ENCODE peak calls at places on chromosome 17, in eight cellular contexts. U is PC-9; X is CD8-positive, alpha-beta memory T cell; B is endothelial cell of umbilical vein; O is testis; A is thyroid gland; G is CD8-positive, alpha-beta T cell; Q is psoas muscle. R is an unnamed sample.

GRCh38 chr17:82380860-82381702 is 9.5 kb downstream of the UTS2R start:
- DNase-seq in U (no peak), X (no peak), B (no peak), O (no peak), A (no peak), G (no peak), Q (no peak), R (no peak)

GRCh38 chr17:11293480-11293879 is 52.5 kb downstream of the SHISA6 start:
- DNase-seq in U (no peak), X (no peak), B (no peak), O (no peak), A (no peak), G (no peak), Q (no peak), R (no peak)

GRCh38 chr17:78497115-78497540 is 80.1 kb downstream of the DNAH17 start:
- DNase-seq in U (peak; percentile 79), X (peak; percentile 38), B (peak; percentile 76), O (peak; percentile 82), A (peak; percentile 81), G (peak; percentile 45), Q (peak; percentile 68), R (peak; percentile 10)

GRCh38 chr17:63543822-63544420 is 6.4 kb upstream of the DCAF7 start:
- DNase-seq in U (no peak), X (no peak), B (no peak), O (no peak), A (no peak), G (no peak), Q (no peak), R (no peak)

GRCh38 chr17:39576187-39576586 is 31.5 kb downstream of the NEUROD2 start:
- DNase-seq in U (no peak), X (no peak), B (no peak), O (no peak), A (no peak), G (no peak), Q (no peak), R (no peak)

GRCh38 chr17:75516619-75517276 is 420 bp downstream of the TSEN54 start:
- DNase-seq in U (no peak), X (no peak), B (no peak), O (no peak), A (peak; percentile 21), G (peak; percentile 35), Q (no peak), R (no peak)

GRCh38 chr17:64133546-64134215 is 3.7 kb upstream of the ERN1 start:
- DNase-seq in U (no peak), X (no peak), B (peak; percentile 76), O (peak; percentile 42), A (peak; percentile 26), G (no peak), Q (no peak), R (no peak)

GRCh38 chr17:67310406-67310805 is 56.0 kb downstream of the PSMD12 start:
- DNase-seq in U (no peak), X (no peak), B (no peak), O (no peak), A (no peak), G (no peak), Q (no peak), R (no peak)

GRCh38 chr17:20983359-20983637 is 59.5 kb downstream of the USP22 start:
- DNase-seq in U (no peak), X (no peak), B (no peak), O (no peak), A (no peak), G (no peak), Q (no peak), R (no peak)

GRCh38 chr17:48910370-48910769 is 2.2 kb downstream of the UBE2Z start:
- DNase-seq in U (no peak), X (no peak), B (no peak), O (no peak), A (no peak), G (no peak), Q (no peak), R (no peak)

GRCh38 chr17:69492410-69493071 is 78.0 kb downstream of the MAP2K6 start:
- DNase-seq in U (peak; percentile 7), X (no peak), B (no peak), O (no peak), A (no peak), G (no peak), Q (no peak), R (peak; percentile 20)

GRCh38 chr17:81242421-81243332 is 3.6 kb downstream of the NDUFAF8 start:
- DNase-seq in U (no peak), X (no peak), B (no peak), O (no peak), A (no peak), G (no peak), Q (no peak), R (no peak)

GRCh38 chr17:35448214-35448898 is at the start of gene SLFN13:
- DNase-seq in U (peak; percentile 72), X (peak; percentile 72), B (peak; percentile 51), O (peak; percentile 56), A (peak; percentile 95), G (peak; percentile 91), Q (peak; percentile 73), R (no peak)

GRCh38 chr17:73341350-73342056 is 29.7 kb upstream of the CDC42EP4 start:
- DNase-seq in U (no peak), X (no peak), B (no peak), O (peak; percentile 25), A (peak; percentile 22), G (no peak), Q (no peak), R (no peak)

GRCh38 chr17:73340093-73340596 is 28.3 kb upstream of the CDC42EP4 start:
- DNase-seq in U (peak; percentile 73), X (no peak), B (no peak), O (no peak), A (no peak), G (no peak), Q (peak; percentile 48), R (peak; percentile 90)

GRCh38 chr17:73338050-73338491 is 26.3 kb upstream of the CDC42EP4 start:
- DNase-seq in U (no peak), X (no peak), B (no peak), O (no peak), A (peak; percentile 45), G (no peak), Q (no peak), R (no peak)

GRCh38 chr17:73336613-73337400 is 25.0 kb upstream of the CDC42EP4 start:
- DNase-seq in U (no peak), X (no peak), B (no peak), O (no peak), A (no peak), G (no peak), Q (no peak), R (no peak)

GRCh38 chr17:73338566-73339247 is 26.9 kb upstream of the CDC42EP4 start:
- DNase-seq in U (no peak), X (no peak), B (no peak), O (no peak), A (no peak), G (no peak), Q (no peak), R (no peak)
- H3K27ac ChIP-seq in U (no peak overlapping the region), X (no peak overlapping the region), B (no peak overlapping the region), O (no peak overlapping the region), A (peak overlapping the region; percentile 50), G (no peak overlapping the region), Q (no peak overlapping the region), R (no peak overlapping the region)

GRCh38 chr17:4559139-4559791 is 1.1 kb downstream of the GGT6 start:
- DNase-seq in U (no peak), X (no peak), B (no peak), O (no peak), A (no peak), G (no peak), Q (no peak), R (no peak)

GRCh38 chr17:4558311-4558972 is 1.9 kb downstream of the GGT6 start:
- DNase-seq in U (no peak), X (no peak), B (no peak), O (no peak), A (no peak), G (no peak), Q (no peak), R (no peak)

GRCh38 chr17:4562000-4562969 is 1.9 kb upstream of the GGT6 start:
- DNase-seq in U (no peak), X (no peak), B (no peak), O (no peak), A (no peak), G (no peak), Q (no peak), R (no peak)

GRCh38 chr17:4559851-4560820 is at the start of gene GGT6:
- DNase-seq in U (peak; percentile 72), X (no peak), B (no peak), O (peak; percentile 52), A (peak; percentile 47), G (no peak), Q (no peak), R (no peak)

DNA sequence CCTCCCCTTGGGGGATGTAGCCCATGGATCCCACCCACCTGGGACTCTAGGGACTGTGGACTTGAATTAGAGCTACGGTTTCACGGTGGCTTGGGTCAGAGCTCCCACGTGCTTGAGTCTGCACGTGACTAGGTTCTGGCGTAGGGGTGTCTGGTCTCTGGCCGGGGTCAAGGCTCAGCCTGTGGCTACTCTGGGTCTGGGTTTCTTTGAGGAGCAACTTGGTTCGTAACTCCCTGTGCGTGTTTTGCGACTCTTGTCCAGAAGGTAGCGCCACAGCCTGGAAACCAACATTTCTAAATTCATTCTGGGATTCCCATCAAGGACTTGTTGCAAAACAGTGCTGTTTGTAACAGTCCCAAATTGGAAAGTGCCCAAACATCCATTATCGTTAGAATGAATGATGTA is 462 bp upstream of the GGT6 start:
- DNase-seq in U (no peak), X (no peak), B (no peak), O (peak; percentile 83), A (no peak), G (no peak), Q (no peak), R (no peak)
- H3K27ac ChIP-seq in U (no peak overlapping the region), X (no peak overlapping the region), B (no peak overlapping the region), O (no peak overlapping the region), A (no peak overlapping the region), G (no peak overlapping the region), Q (no peak overlapping the region), R (no peak overlapping the region)

GRCh38 chr17:61928101-61928436 is 287 bp upstream of the INTS2 start:
- DNase-seq in U (no peak), X (no peak), B (no peak), O (no peak), A (no peak), G (no peak), Q (no peak), R (no peak)
- H3K27ac ChIP-seq in U (no peak overlapping the region), X (peak overlapping the region; percentile 84), B (no peak overlapping the region), O (peak overlapping the region; percentile 85), A (peak overlapping the region; percentile 70), G (no peak overlapping the region), Q (peak overlapping the region; percentile 89), R (peak overlapping the region; percentile 72)

DNA sequence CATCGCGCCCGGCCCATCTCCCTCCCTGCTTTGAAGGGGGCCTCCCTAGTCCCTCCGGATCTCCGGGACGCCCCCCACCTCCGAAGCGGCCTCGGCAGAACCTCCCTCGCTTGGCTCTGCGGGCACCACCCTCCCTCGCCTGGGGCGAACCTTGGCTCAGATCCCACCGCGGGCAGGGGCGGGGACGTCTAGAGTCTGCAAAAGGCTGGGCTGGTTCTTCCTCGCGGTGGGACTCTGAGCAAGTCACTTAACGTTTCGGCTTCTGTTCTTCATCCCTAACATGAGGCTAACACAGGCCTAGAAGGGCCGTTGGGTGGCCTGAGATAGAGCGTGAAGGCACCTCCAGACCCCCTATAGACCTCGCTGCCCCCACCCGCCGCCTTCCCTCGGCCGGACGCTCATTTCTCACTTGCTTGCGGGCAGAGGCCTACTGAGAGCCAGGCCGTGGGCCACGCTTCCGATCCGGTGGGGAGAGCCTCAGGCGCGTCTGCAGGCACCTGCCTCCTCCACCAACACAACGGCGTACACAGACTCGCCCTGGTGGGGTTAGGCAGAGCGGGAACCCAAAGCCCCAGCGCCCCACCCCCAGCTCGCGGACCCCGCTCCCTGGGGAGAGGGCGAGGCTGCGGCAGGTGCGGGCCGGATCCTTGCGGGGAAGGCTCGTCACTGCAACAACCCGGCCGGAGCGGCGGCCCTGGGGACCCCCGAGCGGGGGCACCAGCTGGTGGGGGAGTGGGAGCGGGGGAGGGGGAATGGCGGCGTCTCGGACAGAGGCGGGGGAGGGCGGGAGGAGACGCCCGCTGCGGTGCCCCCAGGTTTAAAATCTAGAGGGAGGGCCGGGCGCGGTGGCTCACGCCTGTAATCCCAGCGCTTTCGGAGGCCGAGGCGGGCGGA is 5.4 kb downstream of the MYO1C start:
- DNase-seq in U (peak; percentile 96), X (peak; percentile 71), B (peak; percentile 76), O (peak; percentile 86), A (peak; percentile 89), G (peak; percentile 85), Q (peak; percentile 80), R (no peak)
- H3K27ac ChIP-seq in U (peak overlapping the region; percentile 45), X (peak overlapping the region; percentile 38), B (peak overlapping the region; percentile 51), O (peak overlapping the region; percentile 93), A (peak overlapping the region; percentile 98), G (no peak overlapping the region), Q (peak overlapping the region; percentile 91), R (peak overlapping the region; percentile 84)